ENCODE peak calls at places on chromosomes 1 and 21, in ten cellular contexts. P, G, L, F, R, Y, O, C, X and V are unnamed samples.

GRCh38 chr1:71350805-71351204 is 270.0 kb upstream of the ZRANB2 start:
- DNase-seq in R (no peak), X (no peak), L (no peak), G (no peak), Y (no peak), F (peak), O (no peak), P (peak), C (no peak), V (no peak)

GRCh38 chr1:152646656-152647055 is 16.5 kb upstream of the LCE2D start:
- DNase-seq in R (no peak), P (peak), Y (no peak), X (no peak), O (no peak), L (no peak), C (no peak), G (no peak), F (no peak), V (no peak)

GRCh38 chr1:169160845-169161511 is 54.5 kb downstream of the ATP1B1 start:
- DNase-seq in L (no peak), C (no peak), Y (no peak), X (no peak), O (no peak), P (peak), G (no peak), R (no peak), F (peak), V (no peak)

GRCh38 chr1:34851431-34852105 is 8.0 kb downstream of the SMIM12 start:
- DNase-seq in G (no peak), Y (no peak), C (no peak), F (no peak), P (no peak), L (no peak), O (no peak), X (no peak), R (no peak), V (no peak)

GRCh38 chr1:171999756-172000155 is 158.5 kb downstream of the DNM3 start:
- DNase-seq in F (no peak), Y (no peak), P (peak), L (no peak), C (no peak), O (no peak), G (no peak), X (peak), R (no peak), V (no peak)

GRCh38 chr1:9625761-9626160 is 25.8 kb upstream of the PIK3CD start:
- DNase-seq in X (no peak), R (no peak), Y (no peak), F (no peak), C (no peak), L (no peak), O (no peak), P (no peak), G (no peak), V (no peak)

GRCh38 chr1:200028586-200029034 is 1.1 kb downstream of the NR5A2 start:
- DNase-seq in C (no peak), X (no peak), L (no peak), O (no peak), G (no peak), R (no peak), F (no peak), Y (no peak), P (no peak), V (no peak)

GRCh38 chr1:171179323-171180227 is 5.5 kb upstream of the FMO2 start:
- DNase-seq in X (no peak), R (no peak), L (no peak), P (no peak), G (no peak), O (no peak), C (no peak), Y (no peak), F (no peak), V (no peak)

GRCh38 chr1:233441981-233442380 is 114.5 kb downstream of the MAP3K21 start:
- DNase-seq in L (no peak), C (no peak), R (no peak), P (no peak), O (no peak), F (no peak), G (no peak), X (no peak), Y (no peak), V (no peak)

GRCh38 chr1:4630561-4630960 is 23.8 kb upstream of the AJAP1 start:
- DNase-seq in X (no peak), Y (no peak), C (no peak), R (no peak), F (no peak), O (no peak), L (no peak), P (no peak), G (no peak), V (no peak)

GRCh38 chr1:16906873-16907272 is 11.1 kb downstream of the RNU1-2 start:
- DNase-seq in L (no peak), Y (no peak), X (no peak), F (no peak), C (no peak), P (no peak), O (no peak), G (no peak), R (no peak), V (no peak)

GRCh38 chr1:246320286-246320685 is 186.8 kb downstream of the SMYD3 start:
- DNase-seq in P (no peak), C (no peak), G (no peak), L (no peak), X (no peak), F (peak), Y (no peak), R (no peak), O (no peak), V (no peak)

GRCh38 chr1:47940779-47941178 is 56.4 kb downstream of the TRABD2B start:
- DNase-seq in C (no peak), F (peak), X (no peak), L (no peak), R (no peak), O (no peak), G (no peak), P (peak), Y (no peak), V (no peak)

GRCh38 chr1:4362314-4363044 is 291.9 kb upstream of the AJAP1 start:
- DNase-seq in O (no peak), P (no peak), Y (no peak), L (no peak), C (no peak), X (no peak), F (no peak), G (no peak), R (no peak), V (no peak)

GRCh38 chr21:36792505-36792967 is 93.6 kb downstream of the SIM2 start:
- DNase-seq in G (no peak), X (no peak), Y (no peak), R (no peak), L (no peak), P (peak), O (no peak), C (no peak), F (peak), V (no peak)

GRCh38 chr21:42574234-42575027 is 60.8 kb downstream of the SLC37A1 start:
- DNase-seq in L (no peak), P (peak), X (no peak), R (no peak), G (no peak), C (no peak), F (peak), O (no peak), Y (peak), V (no peak)

GRCh38 chr1:2212542-2213491 is 15.3 kb upstream of the SKI start:
- DNase-seq in C (no peak), G (no peak), F (peak), Y (peak), R (no peak), L (peak), X (peak), O (peak), P (peak), V (peak)

GRCh38 chr1:177181631-177182291 is 11.0 kb downstream of the BRINP2 start:
- DNase-seq in G (peak), P (peak), X (no peak), F (peak), L (peak), C (peak), Y (peak), O (no peak), R (no peak), V (no peak)

GRCh38 chr21:22791986-22792560 is 1793.9 kb downstream of the NCAM2 start:
- DNase-seq in C (no peak), F (peak), P (peak), R (no peak), Y (no peak), O (no peak), L (peak), G (no peak), X (no peak), V (no peak)

GRCh38 chr1:148160048-148160395 is 7.9 kb upstream of the NBPF11 start:
- DNase-seq in X (no peak), F (no peak), R (no peak), O (no peak), Y (no peak), C (no peak), G (no peak), L (no peak), P (no peak), V (no peak)

GRCh38 chr1:89657886-89658285 is 25.0 kb downstream of the LRRC8C start:
- DNase-seq in Y (no peak), L (no peak), O (no peak), C (no peak), F (no peak), G (no peak), X (no peak), R (no peak), P (no peak), V (no peak)

GRCh38 chr1:226406401-226406881 is 1.5 kb downstream of the PARP1 start:
- DNase-seq in G (no peak), X (no peak), Y (no peak), O (no peak), C (no peak), R (no peak), P (peak), L (no peak), F (peak), V (no peak)

GRCh38 chr21:43718872-43719747 is at the start of gene PDXK:
- DNase-seq in L (peak), R (peak), G (peak), F (peak), P (peak), C (peak), O (peak), X (no peak), Y (peak), V (no peak)

GRCh38 chr1:45945426-45945825 is 142.0 kb downstream of the MAST2 start:
- DNase-seq in X (no peak), R (no peak), C (no peak), L (no peak), P (peak), O (no peak), Y (no peak), G (no peak), F (peak), V (no peak)

GRCh38 chr1:54490361-54491248 is 57.4 kb upstream of the ACOT11 start:
- DNase-seq in F (no peak), C (no peak), Y (no peak), P (peak), L (no peak), O (no peak), G (no peak), X (no peak), R (no peak), V (no peak)

GRCh38 chr1:211703812-211704566 is 28.6 kb upstream of the NEK2 start:
- DNase-seq in Y (no peak), L (peak), F (no peak), X (no peak), R (no peak), O (no peak), C (no peak), G (no peak), P (no peak), V (no peak)

GRCh38 chr1:75502776-75503175 is 108.1 kb downstream of the SLC44A5 start:
- DNase-seq in P (peak), R (no peak), L (no peak), Y (no peak), C (no peak), F (peak), O (no peak), X (no peak), G (no peak), V (no peak)

GRCh38 chr1:47229031-47229831 is 2.8 kb downstream of the TAL1 start:
- DNase-seq in L (no peak), Y (no peak), F (no peak), G (no peak), P (no peak), O (no peak), C (no peak), X (no peak), R (no peak), V (no peak)

GRCh38 chr1:245978915-245979314 is 528.2 kb downstream of the SMYD3 start:
- DNase-seq in Y (no peak), O (no peak), R (no peak), L (no peak), P (peak), X (no peak), F (no peak), G (no peak), C (no peak), V (no peak)

GRCh38 chr21:34910396-34910795 is 138.7 kb downstream of the RUNX1 start:
- DNase-seq in R (no peak), L (peak), X (no peak), P (no peak), G (no peak), C (no peak), Y (peak), F (no peak), O (no peak), V (no peak)

GRCh38 chr1:27971674-27972073 is 11.9 kb downstream of the XKR8 start:
- DNase-seq in F (peak), X (no peak), O (no peak), P (peak), G (no peak), R (no peak), Y (no peak), L (no peak), C (no peak), V (no peak)

GRCh38 chr1:245155186-245156040 is 628 bp downstream of the KIF26B start:
- DNase-seq in C (no peak), F (peak), G (no peak), O (no peak), R (no peak), X (no peak), Y (no peak), L (no peak), P (peak), V (no peak)